ENCODE peak calls at places on chromosomes 12 and 14, in nine cellular contexts. P is hypothalamus; I is activated naive CD4-positive, alpha-beta T cell; G is heart left ventricle; F is H7; W is H54; O is dermis microvascular lymphatic vessel endothelial cell; U is neural crest cell; R is T-helper 1 cell. T is an unnamed sample.

GRCh38 chr14:73245401-73246325 is 8.4 kb downstream of the PAPLN start:
- DNase-seq in P (no peak), I (no peak), G (peak), F (peak), W (no peak), O (peak), U (no peak), R (peak), T (no peak)

GRCh38 chr12:52798671-52799497 is 3.0 kb upstream of the KRT3 start:
- DNase-seq in P (no peak), I (no peak), G (no peak), F (no peak), W (peak), O (no peak), U (no peak), R (no peak), T (no peak)

GRCh38 chr12:1808798-1809480 is 11.4 kb upstream of the LRTM2 start:
- DNase-seq in P (no peak), I (no peak), G (no peak), F (no peak), W (no peak), O (no peak), U (no peak), R (no peak), T (no peak)

GRCh38 chr12:67909091-67909531 is 80.1 kb upstream of the IFNG-AS1 start:
- DNase-seq in P (no peak), I (no peak), G (no peak), F (no peak), W (no peak), O (no peak), U (no peak), R (no peak), T (no peak)

GRCh38 chr12:668092-668481 is 4.8 kb upstream of the NINJ2 start:
- DNase-seq in P (no peak), I (no peak), G (no peak), F (peak), W (no peak), O (no peak), U (no peak), R (no peak), T (no peak)

GRCh38 chr12:2902287-2902880 is 11.7 kb downstream of the TULP3 start:
- DNase-seq in P (no peak), I (no peak), G (no peak), F (peak), W (no peak), O (peak), U (no peak), R (no peak), T (no peak)

GRCh38 chr12:117044790-117045174 is 54.4 kb downstream of the TESC start:
- DNase-seq in P (no peak), I (no peak), G (no peak), F (no peak), W (no peak), O (no peak), U (no peak), R (no peak), T (no peak)

GRCh38 chr14:23160924-23161522 is 22.4 kb downstream of the SLC7A8 start:
- DNase-seq in P (no peak), I (no peak), G (peak), F (peak), W (peak), O (no peak), U (no peak), R (no peak), T (no peak)

GRCh38 chr12:130593056-130593455 is 123.0 kb downstream of the RIMBP2 start:
- DNase-seq in P (no peak), I (no peak), G (no peak), F (no peak), W (no peak), O (no peak), U (no peak), R (no peak), T (no peak)

GRCh38 chr14:70358631-70359030 is 852 bp downstream of the COX16 start:
- DNase-seq in P (no peak), I (no peak), G (no peak), F (no peak), W (no peak), O (peak), U (no peak), R (no peak), T (no peak)

GRCh38 chr12:78719721-78720120 is 144.9 kb upstream of the SYT1 start:
- DNase-seq in P (no peak), I (no peak), G (no peak), F (no peak), W (no peak), O (no peak), U (no peak), R (no peak), T (no peak)

GRCh38 chr12:69097619-69098368 is 141.6 kb upstream of the CPSF6 start:
- DNase-seq in P (no peak), I (no peak), G (no peak), F (no peak), W (peak), O (peak), U (no peak), R (no peak), T (no peak)

GRCh38 chr14:91509878-91510170 is 286 bp downstream of the PPP4R3A start:
- DNase-seq in P (no peak), I (no peak), G (no peak), F (no peak), W (no peak), O (no peak), U (no peak), R (no peak), T (no peak)

GRCh38 chr14:104503691-104504090 is 75.9 kb upstream of the C14orf180 start:
- DNase-seq in P (no peak), I (no peak), G (no peak), F (peak), W (no peak), O (no peak), U (no peak), R (no peak), T (no peak)

GRCh38 chr14:99749763-99750715 is 43.2 kb upstream of the EML1 start:
- DNase-seq in P (no peak), I (no peak), G (no peak), F (no peak), W (no peak), O (no peak), U (no peak), R (no peak), T (no peak)

GRCh38 chr14:35046751-35047536 is 872 bp downstream of the FAM177A1 start:
- DNase-seq in P (no peak), I (peak), G (no peak), F (no peak), W (peak), O (peak), U (no peak), R (no peak), T (no peak)

GRCh38 chr12:111775205-111776193 is 8.8 kb downstream of the ALDH2 start:
- DNase-seq in P (peak), I (no peak), G (peak), F (no peak), W (no peak), O (peak), U (no peak), R (no peak), T (no peak)

GRCh38 chr12:61750604-61751003 is 509.6 kb upstream of the USP15 start:
- DNase-seq in P (no peak), I (no peak), G (no peak), F (no peak), W (no peak), O (no peak), U (no peak), R (no peak), T (no peak)

GRCh38 chr14:99879401-99880295 is 86.4 kb downstream of the EML1 start:
- DNase-seq in P (no peak), I (no peak), G (no peak), F (no peak), W (peak), O (no peak), U (no peak), R (no peak), T (no peak)

GRCh38 chr12:121523741-121524140 is 57.1 kb downstream of the KDM2B start:
- DNase-seq in P (no peak), I (no peak), G (no peak), F (peak), W (no peak), O (peak), U (peak), R (no peak), T (no peak)

GRCh38 chr12:9687228-9687627 is 17.7 kb downstream of the CLEC2D start:
- DNase-seq in P (no peak), I (no peak), G (no peak), F (no peak), W (no peak), O (no peak), U (no peak), R (no peak), T (no peak)

GRCh38 chr14:71714225-71714624 is 218.0 kb upstream of the RGS6 start:
- DNase-seq in P (no peak), I (no peak), G (no peak), F (no peak), W (no peak), O (no peak), U (no peak), R (no peak), T (no peak)

T was measured in GOT3.